ENCODE peak calls at places on chromosome 13, in seven cellular contexts. One of them, this sample, is unnamed.

GRCh38 chr13:98480915-98481510 is 95.9 kb downstream of the STK24 start:
- DNase-seq in CD4-positive, alpha-beta T cell: peak
- DNase-seq in kidney: no peak
- DNase-seq in T-helper 17 cell: no peak
- DNase-seq in NCI-H1417: peak
- DNase-seq in astrocyte of the spinal cord: no peak
- DNase-seq in NCI-H1436: no peak
- DNase-seq in this sample: peak

GRCh38 chr13:110409581-110409992 is 102.5 kb downstream of the COL4A2 start:
- DNase-seq in CD4-positive, alpha-beta T cell: no peak
- DNase-seq in astrocyte of the spinal cord: peak
- DNase-seq in kidney: peak
- DNase-seq in NCI-H1417: no peak
- DNase-seq in NCI-H1436: no peak
- DNase-seq in T-helper 17 cell: no peak
- DNase-seq in this sample: peak

GRCh38 chr13:102017248-102017647 is 384.6 kb downstream of the FGF14 start:
- DNase-seq in T-helper 17 cell: no peak
- DNase-seq in CD4-positive, alpha-beta T cell: no peak
- DNase-seq in NCI-H1436: no peak
- DNase-seq in kidney: no peak
- DNase-seq in astrocyte of the spinal cord: no peak
- DNase-seq in NCI-H1417: no peak
- DNase-seq in this sample: no peak

GRCh38 chr13:43348397-43348796 is 325.0 kb downstream of the DNAJC15 start:
- DNase-seq in kidney: no peak
- DNase-seq in CD4-positive, alpha-beta T cell: no peak
- DNase-seq in NCI-H1417: no peak
- DNase-seq in astrocyte of the spinal cord: peak
- DNase-seq in NCI-H1436: no peak
- DNase-seq in T-helper 17 cell: no peak
- DNase-seq in this sample: no peak

GRCh38 chr13:28370448-28370847 is 124.5 kb downstream of the FLT1 start:
- DNase-seq in astrocyte of the spinal cord: no peak
- DNase-seq in NCI-H1417: no peak
- DNase-seq in NCI-H1436: no peak
- DNase-seq in T-helper 17 cell: no peak
- DNase-seq in CD4-positive, alpha-beta T cell: no peak
- DNase-seq in kidney: no peak
- DNase-seq in this sample: peak

GRCh38 chr13:110293649-110294048 is 13.3 kb downstream of the COL4A1 start:
- DNase-seq in NCI-H1436: no peak
- DNase-seq in CD4-positive, alpha-beta T cell: no peak
- DNase-seq in astrocyte of the spinal cord: no peak
- DNase-seq in T-helper 17 cell: no peak
- DNase-seq in NCI-H1417: no peak
- DNase-seq in kidney: no peak
- DNase-seq in this sample: no peak

GRCh38 chr13:52725302-52725701 is 14.3 kb downstream of the CNMD start:
- DNase-seq in CD4-positive, alpha-beta T cell: no peak
- DNase-seq in NCI-H1436: no peak
- DNase-seq in astrocyte of the spinal cord: no peak
- DNase-seq in NCI-H1417: no peak
- DNase-seq in kidney: no peak
- DNase-seq in T-helper 17 cell: no peak
- DNase-seq in this sample: no peak

GRCh38 chr13:72174549-72174948 is 307.5 kb upstream of the DACH1 start:
- DNase-seq in NCI-H1436: no peak
- DNase-seq in NCI-H1417: no peak
- DNase-seq in kidney: no peak
- DNase-seq in CD4-positive, alpha-beta T cell: no peak
- DNase-seq in T-helper 17 cell: no peak
- DNase-seq in astrocyte of the spinal cord: no peak
- DNase-seq in this sample: no peak

GRCh38 chr13:64446372-64446771 is 2783.8 kb downstream of the PCDH9 start:
- DNase-seq in NCI-H1436: no peak
- DNase-seq in astrocyte of the spinal cord: no peak
- DNase-seq in kidney: no peak
- DNase-seq in NCI-H1417: no peak
- DNase-seq in T-helper 17 cell: no peak
- DNase-seq in CD4-positive, alpha-beta T cell: no peak
- DNase-seq in this sample: no peak

GRCh38 chr13:31377946-31378345 is 178.2 kb downstream of the B3GLCT start:
- DNase-seq in T-helper 17 cell: no peak
- DNase-seq in NCI-H1417: no peak
- DNase-seq in NCI-H1436: no peak
- DNase-seq in astrocyte of the spinal cord: no peak
- DNase-seq in kidney: no peak
- DNase-seq in CD4-positive, alpha-beta T cell: no peak
- DNase-seq in this sample: no peak

GRCh38 chr13:86591862-86592261 is 792.6 kb upstream of the SLITRK6 start:
- DNase-seq in NCI-H1436: no peak
- DNase-seq in kidney: no peak
- DNase-seq in T-helper 17 cell: no peak
- DNase-seq in CD4-positive, alpha-beta T cell: no peak
- DNase-seq in NCI-H1417: no peak
- DNase-seq in astrocyte of the spinal cord: no peak
- DNase-seq in this sample: peak

GRCh38 chr13:30865131-30866009 is 40.7 kb upstream of the MEDAG start:
- DNase-seq in astrocyte of the spinal cord: peak
- DNase-seq in kidney: peak
- DNase-seq in NCI-H1436: peak
- DNase-seq in CD4-positive, alpha-beta T cell: peak
- DNase-seq in T-helper 17 cell: peak
- DNase-seq in NCI-H1417: peak
- DNase-seq in this sample: peak